ENCODE peak calls at places on chromosome 21, in five cellular contexts. O is IMR-90, I is H1, N is H9, A is mesendoderm. R is an unnamed sample.

GRCh38 chr21:28427356-28428022 is 565.2 kb downstream of the LTN1 start:
- DNase-seq in O (peak), I (no peak), A (no peak), N (no peak), R (no peak)

GRCh38 chr21:29359718-29360117 is 61.0 kb downstream of the BACH1 start:
- DNase-seq in I (no peak), N (no peak), O (peak), A (no peak), R (no peak)

GRCh38 chr21:31418355-31419001 is 74.4 kb upstream of the TIAM1 start:
- DNase-seq in N (no peak), A (no peak), O (no peak), I (no peak), R (no peak)

GRCh38 chr21:22885079-22885478 is 1886.9 kb downstream of the NCAM2 start:
- DNase-seq in O (no peak), N (no peak), I (no peak), A (peak), R (no peak)

GRCh38 chr21:15732290-15732995 is 2.7 kb downstream of the USP25 start:
- DNase-seq in I (no peak), A (no peak), O (peak), N (no peak), R (no peak)

GRCh38 chr21:26171310-26172100 is 935 bp upstream of the APP start:
- DNase-seq in N (no peak), I (no peak), A (no peak), O (no peak), R (no peak)

GRCh38 chr21:18170829-18171228 is 73.8 kb upstream of the CHODL start:
- DNase-seq in O (no peak), N (no peak), I (no peak), A (no peak), R (no peak)

GRCh38 chr21:40717008-40717407 is 129.9 kb downstream of the DSCAM start:
- DNase-seq in A (no peak), N (no peak), I (no peak), O (no peak), R (no peak)

GRCh38 chr21:17463441-17463840 is 49.4 kb upstream of the CXADR start:
- DNase-seq in I (no peak), O (peak), A (peak), N (no peak), R (no peak)

GRCh38 chr21:29637553-29637952 is 302.2 kb downstream of the GRIK1 start:
- DNase-seq in I (no peak), O (no peak), A (no peak), N (no peak), R (no peak)

GRCh38 chr21:23016617-23017016 is 2018.4 kb downstream of the NCAM2 start:
- DNase-seq in I (no peak), A (peak), O (no peak), N (peak), R (no peak)

GRCh38 chr21:16264314-16264713 is 534.5 kb downstream of the USP25 start:
- DNase-seq in N (no peak), A (no peak), O (no peak), I (no peak), R (no peak)

GRCh38 chr21:31442339-31442738 is 98.3 kb upstream of the TIAM1 start:
- DNase-seq in A (peak), I (no peak), O (no peak), N (no peak), R (no peak)

GRCh38 chr21:31557421-31557955 is 102.0 kb upstream of the SOD1 start:
- DNase-seq in O (no peak), I (peak), A (peak), N (peak), R (peak)

GRCh38 chr21:21045538-21045937 is 47.3 kb downstream of the NCAM2 start:
- DNase-seq in N (no peak), O (peak), A (no peak), I (no peak), R (no peak)

GRCh38 chr21:19609611-19610010 is 1206.0 kb upstream of the TMPRSS15 start:
- DNase-seq in N (no peak), I (no peak), O (no peak), A (no peak), R (no peak)

GRCh38 chr21:17119466-17120297 is 393.2 kb upstream of the CXADR start:
- DNase-seq in O (no peak), N (no peak), I (no peak), A (no peak), R (no peak)

GRCh38 chr21:15617968-15618367 is 111.8 kb upstream of the USP25 start:
- DNase-seq in A (peak), N (no peak), I (no peak), O (peak), R (peak)

GRCh38 chr21:18499761-18500376 is 96.3 kb upstream of the TMPRSS15 start:
- DNase-seq in O (peak), N (no peak), I (peak), A (peak), R (peak)

GRCh38 chr21:43297989-43298388 is 128.9 kb downstream of the SIK1 start:
- DNase-seq in A (no peak), O (no peak), N (no peak), I (no peak), R (no peak)

GRCh38 chr21:39097335-39097861 is 85.9 kb downstream of the PSMG1 start:
- DNase-seq in A (peak), N (no peak), O (no peak), I (no peak), R (no peak)

GRCh38 chr21:39099859-39100258 is 83.4 kb downstream of the PSMG1 start:
- DNase-seq in O (no peak), A (no peak), I (no peak), N (no peak), R (no peak)

GRCh38 chr21:39098696-39099111 is 84.5 kb downstream of the PSMG1 start:
- DNase-seq in N (no peak), O (no peak), A (no peak), I (no peak), R (no peak)

GRCh38 chr21:39096754-39097153 is 86.5 kb downstream of the PSMG1 start:
- DNase-seq in O (no peak), N (peak), A (peak), I (peak), R (no peak)

DNA sequence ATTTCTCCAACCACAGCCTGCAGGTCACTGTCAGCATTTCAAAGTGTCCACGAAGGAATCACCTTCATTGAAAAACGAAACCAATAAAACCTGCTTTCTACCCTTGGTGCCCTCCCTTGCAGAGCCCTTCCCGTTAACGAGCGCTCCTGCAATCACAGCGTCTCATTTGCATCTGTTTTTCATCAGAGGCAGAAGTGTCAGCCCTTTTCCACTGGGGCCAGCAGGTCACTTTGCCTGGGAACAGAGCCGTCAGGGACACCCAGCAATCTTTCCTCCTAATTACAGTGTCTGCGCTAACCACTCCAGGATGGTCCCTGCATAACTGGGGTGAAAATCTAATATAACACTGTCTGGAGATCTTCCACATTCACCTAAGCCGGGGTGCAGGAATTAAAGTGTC is 85.3 kb downstream of the PSMG1 start:
- DNase-seq in O (no peak), I (no peak), N (no peak), A (no peak), R (no peak)
- H2BK120ac ChIP-seq in O (no peak), I (no peak), N (no peak), A (no peak), R (no peak)

GRCh38 chr21:36245115-36245514 is 74.9 kb upstream of the MORC3 start:
- DNase-seq in I (no peak), O (no peak), N (no peak), A (no peak), R (no peak)

GRCh38 chr21:36241717-36242116 is 78.3 kb upstream of the MORC3 start:
- DNase-seq in O (no peak), I (no peak), A (peak), N (no peak), R (no peak)

GRCh38 chr21:36246080-36246631 is 73.8 kb upstream of the MORC3 start:
- DNase-seq in N (peak), O (no peak), A (no peak), I (no peak), R (no peak)

GRCh38 chr21:36247316-36247715 is 72.7 kb upstream of the MORC3 start:
- DNase-seq in N (no peak), I (no peak), O (peak), A (no peak), R (no peak)

DNA sequence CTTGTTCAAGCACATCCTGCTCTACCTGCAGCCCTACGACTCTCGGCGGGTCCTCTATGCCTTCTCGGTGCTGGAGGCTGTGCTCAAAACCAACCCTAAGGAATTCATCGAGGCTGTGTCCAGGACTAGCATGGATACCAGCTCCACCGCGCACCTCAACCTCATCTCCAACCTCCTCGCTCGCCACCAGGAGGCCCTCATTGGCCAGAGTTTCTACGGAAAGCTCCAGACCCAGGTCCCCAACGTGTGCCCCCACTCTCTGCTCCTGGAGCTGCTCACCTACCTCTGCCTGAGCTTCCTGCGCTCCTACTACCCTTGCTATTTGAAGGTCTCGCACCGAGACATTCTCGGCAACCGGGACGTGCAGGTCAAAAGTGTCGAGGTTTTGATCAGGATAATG is 74.3 kb upstream of the MORC3 start:
- DNase-seq in N (peak), A (peak), O (no peak), I (no peak), R (no peak)
- H2BK120ac ChIP-seq in N (no peak), A (no peak), O (no peak), I (no peak), R (no peak)

GRCh38 chr21:37071561-37072238 is 1.2 kb downstream of the PIGP start:
- DNase-seq in N (no peak), I (no peak), O (peak), A (peak), R (no peak)
- H2BK120ac ChIP-seq in N (no peak), I (no peak), O (peak), A (no peak), R (no peak)

DNA sequence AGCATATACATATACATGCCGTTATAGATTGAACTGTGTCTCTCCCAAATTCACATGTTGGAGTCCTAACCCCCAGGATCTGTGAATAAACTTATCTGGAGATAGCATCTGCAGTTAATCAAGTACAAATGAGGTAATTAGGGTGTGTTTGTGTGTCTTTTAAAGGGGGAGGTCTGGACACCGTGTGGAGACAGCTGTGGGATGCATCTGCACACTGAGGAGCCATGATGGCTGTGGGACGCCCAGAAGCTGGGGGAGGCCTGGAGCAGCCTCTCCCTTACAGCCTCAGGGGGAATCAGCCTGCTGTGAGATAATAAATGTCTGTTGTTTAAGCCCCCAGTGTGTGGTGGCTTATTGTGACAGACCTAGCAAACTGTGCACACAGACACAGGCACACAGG is 51.8 kb upstream of the COL18A1 start:
- DNase-seq in O (no peak), A (no peak), I (no peak), N (no peak), R (no peak)
- H2BK120ac ChIP-seq in O (peak), A (no peak), I (no peak), N (no peak), R (no peak)

GRCh38 chr21:46095106-46095719 is 2.7 kb upstream of the COL6A2 start:
- DNase-seq in A (no peak), N (peak), I (no peak), O (no peak), R (no peak)

GRCh38 chr21:46096596-46096981 is 1.3 kb upstream of the COL6A2 start:
- DNase-seq in I (peak), N (peak), O (no peak), A (no peak), R (no peak)

GRCh38 chr21:46096997-46097825 is 701 bp upstream of the COL6A2 start:
- DNase-seq in N (peak), A (no peak), O (no peak), I (peak), R (no peak)

GRCh38 chr21:46094401-46095105 is 3.4 kb upstream of the COL6A2 start:
- DNase-seq in O (no peak), N (no peak), A (no peak), I (no peak), R (no peak)

DNA sequence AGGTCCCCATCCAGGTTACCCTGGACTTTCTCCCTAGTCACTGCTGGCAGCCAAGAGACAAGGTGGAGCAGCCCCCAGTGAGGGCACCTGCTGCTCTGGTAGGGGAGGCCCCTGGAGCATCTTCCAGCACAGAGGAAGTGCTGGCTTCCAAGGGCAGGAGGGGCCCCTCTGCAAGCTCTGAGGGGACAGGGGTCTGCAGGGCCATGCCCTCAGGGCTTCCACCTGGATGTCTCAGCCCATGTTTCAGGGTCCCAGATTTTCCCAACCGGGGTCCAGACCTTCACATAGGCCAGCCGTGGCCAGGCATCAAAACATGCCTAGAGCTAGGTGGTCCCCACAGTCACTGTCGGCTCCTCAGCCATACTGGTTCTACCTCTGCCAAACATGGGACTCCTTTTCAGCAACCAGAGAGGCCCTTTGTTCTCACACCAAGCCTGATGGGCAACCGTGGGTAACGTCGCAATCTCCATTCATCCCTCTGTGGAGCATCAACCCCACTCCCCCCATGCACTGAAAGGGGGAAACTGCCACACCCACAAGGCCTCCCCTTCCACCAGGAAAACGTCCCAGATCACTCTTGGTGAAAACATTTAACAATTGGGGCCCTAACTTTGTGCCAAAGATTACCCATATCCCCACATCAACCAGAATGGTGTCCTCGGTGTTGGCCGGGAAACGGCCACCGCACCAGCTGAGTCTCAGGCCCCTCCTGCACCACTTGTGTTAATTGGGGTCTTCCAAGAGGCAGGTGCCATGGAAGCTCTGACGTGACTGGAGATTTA is 1.9 kb upstream of the COL6A2 start:
- DNase-seq in A (no peak), I (peak), N (peak), O (no peak), R (no peak)
- H2BK120ac ChIP-seq in A (no peak), I (no peak), N (no peak), O (peak), R (no peak)

GRCh38 chr21:33951276-33952178 is 35.9 kb upstream of the ATP5PO start:
- DNase-seq in I (peak), A (no peak), N (no peak), O (peak), R (no peak)

GRCh38 chr21:33948951-33949444 is 33.4 kb upstream of the ATP5PO start:
- DNase-seq in I (peak), A (no peak), O (no peak), N (no peak), R (no peak)

GRCh38 chr21:33950425-33951079 is 34.9 kb upstream of the ATP5PO start:
- DNase-seq in N (no peak), A (no peak), I (peak), O (no peak), R (no peak)

GRCh38 chr21:33948096-33948950 is 32.7 kb upstream of the ATP5PO start:
- DNase-seq in O (peak), I (peak), N (peak), A (peak), R (peak)

GRCh38 chr21:33949516-33950424 is 34.2 kb upstream of the ATP5PO start:
- DNase-seq in I (peak), O (no peak), N (no peak), A (no peak), R (no peak)
- H2BK120ac ChIP-seq in I (peak), O (peak), N (no peak), A (no peak), R (no peak)

DNA sequence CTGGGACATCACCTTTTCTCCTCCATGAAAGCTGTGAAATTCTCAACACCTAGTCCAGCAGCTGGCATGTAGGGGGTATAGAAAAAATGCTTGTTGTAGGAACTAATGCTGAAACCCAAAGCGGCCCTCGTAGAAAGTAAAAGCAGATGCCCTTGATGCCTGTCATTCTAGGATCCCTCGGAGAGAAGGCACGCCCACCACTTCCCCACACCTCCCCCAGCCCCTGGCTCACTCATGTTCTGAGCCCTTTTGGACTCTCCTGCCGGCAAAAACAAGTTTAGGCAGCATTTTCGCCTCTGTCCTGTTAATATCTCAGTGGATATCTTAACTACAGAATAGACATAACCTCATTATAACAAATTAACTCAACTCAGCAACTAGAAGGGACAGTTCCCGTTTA is 36.5 kb downstream of the RIPK4 start:
- DNase-seq in A (no peak), O (no peak), N (no peak), I (no peak), R (no peak)
- H2BK120ac ChIP-seq in A (no peak), O (no peak), N (no peak), I (no peak), R (no peak)

GRCh38 chr21:33266050-33266783 is at the start of gene IL10RB:
- DNase-seq in N (peak), A (peak), O (peak), I (peak), R (peak)
- H2BK120ac ChIP-seq in N (no peak), A (no peak), O (no peak), I (no peak), R (peak)

DNA sequence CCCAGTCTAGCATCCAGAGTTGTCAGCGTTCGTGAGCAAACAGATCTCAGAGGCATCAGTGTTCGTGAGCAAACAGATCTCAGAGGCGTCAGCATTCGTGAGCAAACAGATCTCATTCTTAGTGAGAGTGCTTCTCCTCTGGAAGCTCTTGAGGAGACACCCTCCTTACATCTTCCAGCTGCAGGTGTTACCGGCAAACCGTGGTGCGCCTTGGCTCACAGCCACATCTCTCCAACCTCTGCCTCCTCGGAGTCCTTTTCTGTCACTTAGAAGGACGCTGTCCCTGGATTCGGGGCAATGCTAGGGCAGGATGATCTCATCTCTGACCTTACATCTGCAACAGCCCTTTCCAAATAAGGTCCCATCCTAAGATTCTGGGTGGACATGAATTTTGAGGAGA is 14.6 kb upstream of the UMODL1 start:
- DNase-seq in O (peak), N (no peak), A (no peak), I (no peak), R (no peak)
- H2BK120ac ChIP-seq in O (peak), N (no peak), A (no peak), I (no peak), R (no peak)

GRCh38 chr21:44983421-44984206 is 43.8 kb downstream of the SLX9 start:
- DNase-seq in O (no peak), A (no peak), N (no peak), I (no peak), R (no peak)

GRCh38 chr21:44979687-44980561 is 40.1 kb downstream of the SLX9 start:
- DNase-seq in N (no peak), O (no peak), I (no peak), A (no peak), R (no peak)

GRCh38 chr21:44982558-44983244 is 42.9 kb downstream of the SLX9 start:
- DNase-seq in A (peak), O (peak), N (no peak), I (no peak), R (no peak)

GRCh38 chr21:44977616-44978340 is 37.9 kb downstream of the SLX9 start:
- DNase-seq in A (no peak), O (no peak), N (no peak), I (no peak), R (no peak)

GRCh38 chr21:44980562-44981489 is 41.0 kb downstream of the SLX9 start:
- DNase-seq in I (no peak), N (no peak), A (no peak), O (no peak), R (no peak)
- H2BK120ac ChIP-seq in I (no peak), N (no peak), A (no peak), O (no peak), R (no peak)